ENCODE peak calls at places on chromosomes 13 and 19, in four cellular contexts. D is fibroblast of lung, M is H9, K is DND-41. W is an unnamed sample.

GRCh38 chr13:55439450-55439849 is 1701.3 kb upstream of the PRR20A start:
- DNase-seq in M (no peak), D (no peak), K (no peak), W (no peak)

GRCh38 chr13:23321534-23322241 is 111.8 kb downstream of the SACS start:
- DNase-seq in K (no peak), M (no peak), D (peak), W (peak)

GRCh38 chr13:48853381-48854102 is 122.2 kb upstream of the FNDC3A start:
- DNase-seq in K (no peak), M (no peak), D (peak), W (peak)

GRCh38 chr13:39976481-39976880 is 321.0 kb downstream of the COG6 start:
- DNase-seq in M (no peak), K (no peak), D (no peak), W (no peak)

GRCh38 chr19:30625947-30626346 is 253.8 kb downstream of the ZNF536 start:
- DNase-seq in M (no peak), D (no peak), K (no peak), W (no peak)

GRCh38 chr19:41621654-41622053 is 5.2 kb downstream of the CEACAM4 start:
- DNase-seq in M (peak), K (no peak), D (no peak), W (no peak)

GRCh38 chr13:106802917-106803316 is 235.0 kb upstream of the ARGLU1 start:
- DNase-seq in D (no peak), K (no peak), M (peak), W (no peak)

GRCh38 chr13:95251641-95252040 is 49.6 kb downstream of the ABCC4 start:
- DNase-seq in K (no peak), D (peak), M (no peak), W (no peak)

GRCh38 chr19:46124638-46125115 is at the start of gene IGFL3:
- DNase-seq in K (no peak), M (no peak), D (peak), W (peak)

GRCh38 chr13:20360041-20360491 is 127.9 kb upstream of the GJB6 start:
- DNase-seq in K (no peak), M (no peak), D (peak), W (peak)

GRCh38 chr19:31214086-31214485 is 135.2 kb downstream of the TSHZ3 start:
- DNase-seq in M (no peak), K (peak), D (peak), W (no peak)

GRCh38 chr19:45601524-45602522 is at the start of gene GPR4:
- DNase-seq in D (no peak), K (no peak), M (peak), W (no peak)

GRCh38 chr19:40921005-40921897 is 39.2 kb upstream of the CYP2A7 start:
- DNase-seq in M (no peak), K (no peak), D (no peak), W (no peak)

GRCh38 chr13:75832812-75833211 is 196.7 kb downstream of the LMO7 start:
- DNase-seq in M (no peak), K (no peak), D (no peak), W (no peak)

GRCh38 chr13:73307481-73307880 is 248.7 kb downstream of the KLF5 start:
- DNase-seq in M (no peak), K (no peak), D (no peak), W (no peak)

GRCh38 chr13:30409911-30410704 is 12.2 kb upstream of the UBE2L5 start:
- DNase-seq in M (no peak), D (peak), K (no peak), W (no peak)

GRCh38 chr13:41075485-41075884 is 14.2 kb downstream of the WBP4 start:
- DNase-seq in D (no peak), K (no peak), M (no peak), W (no peak)

GRCh38 chr13:58935689-58936088 is 1228.0 kb downstream of the DIAPH3 start:
- DNase-seq in K (no peak), D (no peak), M (no peak), W (no peak)

GRCh38 chr13:46754812-46755211 is 42.1 kb downstream of the ESD start:
- DNase-seq in K (no peak), M (no peak), D (no peak), W (no peak)

GRCh38 chr19:54208784-54209057 is 8.1 kb downstream of the RPS9 start:
- DNase-seq in M (no peak), K (no peak), D (peak), W (peak)

GRCh38 chr13:80527400-80527799 is 186.5 kb upstream of the SPRY2 start:
- DNase-seq in K (no peak), M (no peak), D (no peak), W (no peak)

GRCh38 chr19:16327131-16327450 is 2.5 kb downstream of the KLF2 start:
- DNase-seq in M (no peak), D (no peak), K (no peak), W (no peak)

GRCh38 chr19:19138110-19138981 is at the start of gene TMEM161A:
- DNase-seq in M (peak), K (peak), D (peak), W (peak)

GRCh38 chr13:33236021-33236420 is 49.5 kb downstream of the STARD13 start:
- DNase-seq in D (peak), K (no peak), M (no peak), W (no peak)

GRCh38 chr13:76472916-76473315 is 413.3 kb downstream of the KCTD12 start:
- DNase-seq in K (no peak), D (no peak), M (no peak), W (no peak)

GRCh38 chr13:27455331-27455855 is 5.0 kb upstream of the MTIF3 start:
- DNase-seq in D (no peak), K (peak), M (peak), W (no peak)

GRCh38 chr19:15251010-15251748 is 18.9 kb upstream of the EPHX3 start:
- DNase-seq in K (no peak), D (peak), M (no peak), W (no peak)

GRCh38 chr13:19153782-19154450 is 27.7 kb downstream of the TUBA3C start:
- DNase-seq in D (no peak), M (no peak), K (no peak), W (peak)

GRCh38 chr13:109611912-109612691 is 174.3 kb downstream of the IRS2 start:
- DNase-seq in M (no peak), K (no peak), D (no peak), W (no peak)

GRCh38 chr19:46608178-46608577 is 7.0 kb downstream of the CALM3 start:
- DNase-seq in M (no peak), D (no peak), K (no peak), W (no peak)

GRCh38 chr13:50805805-50806204 is 37.7 kb downstream of the DLEU7 start:
- DNase-seq in D (peak), M (no peak), K (no peak), W (peak)

GRCh38 chr19:51660975-51661600 is 14.5 kb upstream of the SIGLEC14 start:
- DNase-seq in D (peak), M (peak), K (peak), W (peak)

GRCh38 chr19:36049080-36049698 is 4.9 kb downstream of the THAP8 start:
- DNase-seq in K (no peak), M (no peak), D (peak), W (peak)

GRCh38 chr13:114022309-114022669 is 48.4 kb upstream of the C13orf46 start:
- DNase-seq in M (no peak), D (no peak), K (no peak), W (no peak)

GRCh38 chr13:85597790-85598500 is 201.3 kb downstream of the SLITRK6 start:
- DNase-seq in K (no peak), D (peak), M (no peak), W (no peak)

GRCh38 chr13:104773775-104774174 is 1707.6 kb upstream of the SLC10A2 start:
- DNase-seq in M (no peak), K (peak), D (peak), W (peak)

GRCh38 chr19:13104848-13105646 is 2.4 kb upstream of the LYL1 start:
- DNase-seq in K (no peak), D (no peak), M (no peak), W (peak)

GRCh38 chr13:109919715-109920375 is 133.5 kb upstream of the IRS2 start:
- DNase-seq in K (no peak), D (peak), M (no peak), W (no peak)

DNA sequence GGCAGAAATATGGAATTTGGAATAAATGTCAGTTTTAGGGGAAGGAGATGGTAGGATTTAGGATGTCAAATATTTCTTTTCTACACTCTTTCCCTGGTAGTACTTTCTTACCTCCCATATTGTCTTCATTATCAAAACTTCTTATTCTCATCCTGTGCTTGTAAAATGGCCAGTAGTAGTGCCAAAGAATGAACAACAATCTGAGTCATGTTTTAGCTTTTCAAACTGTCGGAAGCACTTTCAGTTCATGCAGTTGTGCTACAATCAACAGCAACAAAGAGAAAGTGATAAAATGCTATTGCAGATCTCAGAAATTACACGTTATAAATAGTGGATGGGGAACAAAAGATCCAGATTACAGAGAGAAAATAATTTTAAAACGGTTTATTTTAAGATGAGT is 193.7 kb upstream of the RXFP2 start:
- DNase-seq in K (no peak), D (peak), M (no peak), W (no peak)
- H3K4me2 ChIP-seq in K (no peak), D (no peak), M (no peak), W (no peak)

DNA sequence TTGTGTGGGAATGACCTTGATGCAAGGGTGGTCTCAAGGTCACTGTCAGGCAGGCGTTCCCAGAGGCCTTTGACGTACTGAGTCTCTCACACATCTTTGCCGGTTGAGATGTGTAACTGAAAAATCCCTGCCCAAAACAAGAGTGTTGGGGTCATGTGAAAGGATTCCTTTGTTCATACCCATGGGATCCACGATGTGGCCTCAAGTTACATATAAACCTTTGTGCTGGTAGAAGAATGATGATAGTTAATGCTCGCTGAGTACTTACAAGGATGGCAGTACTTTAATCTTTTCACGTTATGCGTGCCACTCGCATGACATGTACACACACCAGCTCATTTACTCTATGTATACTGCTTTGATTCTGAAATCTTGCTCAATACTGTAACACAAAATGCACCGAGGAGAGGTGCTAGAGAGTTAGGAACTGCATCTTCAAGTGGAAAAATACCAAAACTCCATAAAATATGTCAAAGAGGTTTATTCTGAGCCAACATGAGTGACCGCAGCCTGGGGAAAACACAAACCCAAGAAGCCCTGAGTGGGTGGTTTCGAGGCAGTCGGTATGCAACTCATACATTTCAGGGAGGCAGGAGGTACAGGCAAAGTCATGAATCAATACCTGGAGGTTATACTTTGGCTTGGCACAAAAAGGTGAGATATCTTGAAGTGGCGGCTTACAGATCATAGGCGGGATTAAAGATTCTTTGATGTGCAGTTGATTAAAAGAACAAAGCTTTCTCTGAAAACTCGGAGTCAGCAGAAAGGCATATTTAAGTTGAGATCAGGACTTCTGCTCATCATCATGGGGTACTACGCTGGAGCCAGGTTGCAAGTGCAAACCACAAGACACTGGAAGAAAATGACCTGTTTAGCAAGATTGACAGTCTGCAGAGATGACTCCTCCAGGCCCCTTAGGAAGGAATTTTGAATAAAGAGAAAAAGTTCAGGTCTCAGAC is 87.3 kb upstream of the ARHGEF7 start:
- DNase-seq in K (no peak), M (no peak), D (no peak), W (no peak)
- H3K4me2 ChIP-seq in K (no peak), M (no peak), D (no peak), W (no peak)

GRCh38 chr19:55370305-55370988 is at the start of gene IL11:
- DNase-seq in K (no peak), D (peak), M (no peak), W (no peak)

GRCh38 chr19:55372316-55373081 is 2.2 kb upstream of the IL11 start:
- DNase-seq in M (no peak), D (peak), K (no peak), W (no peak)

GRCh38 chr19:55368701-55369563 is 1.3 kb downstream of the IL11 start:
- DNase-seq in M (peak), D (peak), K (no peak), W (no peak)

GRCh38 chr19:55368106-55368505 is 2.2 kb downstream of the IL11 start:
- DNase-seq in K (no peak), D (no peak), M (no peak), W (no peak)

GRCh38 chr19:55369651-55370304 is 485 bp downstream of the IL11 start:
- DNase-seq in M (peak), D (peak), K (no peak), W (peak)
- H3K4me2 ChIP-seq in M (peak), D (peak), K (no peak), W (no peak)

DNA sequence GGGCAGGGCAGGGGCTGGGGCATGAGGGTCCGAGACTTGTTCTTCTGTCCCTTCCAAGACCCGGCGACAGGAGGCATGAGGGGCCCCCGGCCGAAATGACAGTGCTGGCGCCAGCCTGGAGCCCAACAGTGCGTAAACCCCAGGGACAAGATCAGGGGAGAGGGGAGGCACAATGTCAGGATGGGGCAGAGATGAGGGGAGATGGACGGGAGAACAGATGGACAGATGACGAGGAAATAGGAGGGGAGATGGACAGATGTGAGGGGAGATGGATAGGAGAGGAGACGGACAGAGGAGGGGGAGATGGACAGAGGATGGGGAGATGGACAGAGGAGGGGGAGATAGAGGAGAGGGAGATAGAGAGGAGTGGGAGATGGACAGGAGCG is 523 bp downstream of the FLT3LG start:
- DNase-seq in M (no peak), D (no peak), K (no peak), W (no peak)
- H3K4me2 ChIP-seq in M (peak), D (peak), K (peak), W (peak)

GRCh38 chr13:97282705-97283104 is 60.6 kb downstream of the MBNL2 start:
- DNase-seq in K (no peak), D (peak), M (no peak), W (no peak)
- H3K4me2 ChIP-seq in K (no peak), D (no peak), M (no peak), W (no peak)

DNA sequence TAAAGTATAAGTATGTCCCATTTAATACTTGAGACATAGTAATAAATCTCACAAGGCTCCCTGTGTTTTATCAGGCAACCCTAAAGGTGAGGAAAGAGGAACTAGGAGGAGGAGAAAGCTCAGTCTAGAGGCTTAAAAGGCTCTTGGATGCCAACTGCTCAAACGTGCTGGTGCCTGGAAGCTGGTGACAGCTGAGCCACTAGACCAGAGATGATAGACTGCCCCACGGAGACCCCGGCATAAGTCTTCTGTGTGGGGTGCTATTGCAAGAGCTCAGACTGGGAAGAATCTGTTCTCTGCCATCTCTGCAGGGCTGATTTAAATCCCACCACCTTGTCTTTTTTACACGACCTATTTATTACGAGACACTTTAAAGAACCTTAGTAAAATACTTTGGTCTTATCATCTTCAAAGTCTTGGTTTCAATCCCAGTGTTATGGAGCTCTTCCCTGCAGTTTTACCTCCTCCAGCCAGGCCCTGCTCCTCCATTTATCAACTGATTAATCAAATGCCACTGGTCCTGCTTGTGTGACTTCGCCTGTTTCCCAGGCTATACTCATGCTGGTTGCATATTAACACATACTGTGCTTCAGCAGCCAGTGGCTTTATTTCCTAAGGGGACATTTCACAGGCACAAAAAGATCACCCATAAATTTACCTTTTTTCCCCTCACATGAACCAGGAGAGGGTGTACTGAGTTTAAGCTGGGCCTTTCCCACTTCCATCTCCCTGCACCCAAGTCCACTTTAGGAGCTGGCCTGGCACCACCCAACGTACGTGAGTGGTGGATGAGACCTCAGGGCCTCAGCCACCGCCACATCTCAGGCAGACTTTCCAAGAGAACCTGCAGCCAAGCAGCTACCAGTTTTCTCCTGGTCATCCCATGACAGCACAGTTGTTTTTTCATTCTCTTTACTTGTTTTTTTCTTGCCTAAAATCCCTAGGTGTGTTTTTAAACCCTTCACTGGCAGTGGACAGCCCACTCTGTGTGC is 7.8 kb upstream of the ATP12A start:
- DNase-seq in M (no peak), D (no peak), K (no peak), W (peak)
- H3K4me2 ChIP-seq in M (no peak), D (no peak), K (no peak), W (peak)

GRCh38 chr13:44373601-44374347 is at the start of gene SERP2:
- DNase-seq in D (peak), M (peak), K (no peak), W (no peak)
- H3K4me2 ChIP-seq in D (peak), M (peak), K (no peak), W (no peak)

DNA sequence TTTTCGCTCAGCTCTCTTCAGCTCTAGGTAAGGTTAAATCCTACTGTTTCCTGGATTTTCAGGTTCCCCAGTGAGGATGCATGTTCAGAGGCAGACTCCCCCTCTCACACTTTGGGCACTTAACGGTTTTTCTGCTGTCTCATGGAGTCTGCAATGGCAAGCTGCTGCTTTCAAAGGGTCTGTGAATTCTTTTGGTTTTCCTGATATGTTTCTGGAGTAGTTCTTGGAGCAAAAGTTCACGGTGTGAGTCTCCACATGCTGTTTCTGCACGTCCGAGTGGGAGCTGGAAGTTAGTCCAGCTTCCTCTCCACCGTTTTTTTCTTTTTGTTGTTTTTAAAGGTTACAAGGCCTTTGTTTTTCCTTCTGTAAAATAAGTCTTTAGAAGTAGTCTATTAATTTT is 35.5 kb downstream of the DNAJC15 start:
- DNase-seq in K (no peak), M (no peak), D (peak), W (no peak)
- H3K4me2 ChIP-seq in K (peak), M (no peak), D (no peak), W (no peak)

DNA sequence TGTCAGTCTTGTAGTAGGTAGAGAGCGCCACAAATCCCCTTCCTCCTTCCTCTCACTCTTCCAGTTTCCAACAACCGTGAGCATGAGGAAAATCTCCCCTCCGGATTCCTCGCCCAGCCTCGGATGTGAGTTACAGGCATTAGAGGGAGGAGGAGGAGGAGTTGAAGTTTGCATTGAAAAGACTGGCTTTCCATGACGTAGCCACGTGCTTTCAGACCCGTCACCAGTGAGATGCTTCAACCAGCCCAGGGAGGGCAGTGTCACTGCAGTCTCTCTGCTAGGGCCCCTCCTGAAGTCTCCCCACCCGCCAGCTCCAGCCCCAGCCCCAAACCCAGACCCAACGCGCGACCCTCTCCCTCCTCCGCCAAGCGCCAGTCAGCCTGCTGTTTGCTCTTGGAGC is 444 bp upstream of the FGF14 start:
- DNase-seq in D (peak), K (no peak), M (peak), W (no peak)
- H3K4me2 ChIP-seq in D (peak), K (no peak), M (peak), W (no peak)

W was measured in Karpas-422.